ENCODE peak calls at places on chromosomes 4 and X, in ten cellular contexts. R is GM23338, F is PC-3, J is GM23248, B is HepG2, Q is MM.1S, W is endothelial cell of umbilical vein, Z is hepatocyte, X is neural progenitor cell, S is K562. L is an unnamed sample.

GRCh38 chr4:23324291-23324690 is 565.6 kb downstream of the PPARGC1A start:
- DNase-seq in R (no peak), F (peak; percentile 74), J (no peak), B (no peak), Q (no peak), W (no peak), Z (no peak), X (no peak), S (no peak), L (peak; percentile 41)

GRCh38 chrX:65451663-65452062 is 82.9 kb downstream of the LAS1L start:
- DNase-seq in R (peak; percentile 56), F (peak; percentile 53), J (peak; percentile 50), B (peak; percentile 15), Q (peak; percentile 63), W (peak; percentile 19), Z (peak; percentile 48), X (peak; percentile 42), S (peak; percentile 9), L (peak; percentile 8)

GRCh38 chr4:25484243-25484721 is 107.2 kb downstream of the ANAPC4 start:
- DNase-seq in R (peak; percentile 16), F (no peak), J (no peak), B (no peak), Q (no peak), W (no peak), Z (no peak), X (no peak), S (no peak), L (peak; percentile 60)

GRCh38 chr4:113256946-113257345 is 207.5 kb downstream of the ANK2 start:
- DNase-seq in R (no peak), F (no peak), J (peak; percentile 91), B (no peak), Q (no peak), W (no peak), Z (no peak), X (no peak), S (no peak), L (peak; percentile 70)

GRCh38 chr4:158410272-158410671 is 111.4 kb upstream of the RXFP1 start:
- DNase-seq in R (peak; percentile 21), F (peak; percentile 45), J (peak; percentile 49), B (no peak), Q (no peak), W (peak; percentile 23), Z (no peak), X (peak; percentile 5), S (no peak), L (peak; percentile 22)

GRCh38 chrX:153200462-153200861 is 21.4 kb downstream of the MAGEA1 start:
- DNase-seq in R (no peak), F (no peak), J (no peak), B (no peak), Q (no peak), W (no peak), Z (no peak), X (no peak), S (no peak), L (no peak)

GRCh38 chr4:123941306-123941705 is 544.7 kb downstream of the SPRY1 start:
- DNase-seq in R (no peak), F (no peak), J (peak; percentile 45), B (no peak), Q (no peak), W (no peak), Z (no peak), X (no peak), S (no peak), L (peak; percentile 28)

GRCh38 chrX:107355533-107355932 is 93.9 kb upstream of the FRMPD3 start:
- DNase-seq in R (peak; percentile 67), F (no peak), J (no peak), B (no peak), Q (no peak), W (no peak), Z (no peak), X (peak; percentile 75), S (no peak), L (no peak)

GRCh38 chr4:82123934-82124333 is 249.9 kb downstream of the HNRNPD start:
- DNase-seq in R (peak; percentile 24), F (no peak), J (no peak), B (no peak), Q (no peak), W (no peak), Z (no peak), X (peak; percentile 9), S (no peak), L (no peak)

GRCh38 chr4:125244848-125245450 is 69.8 kb upstream of the FAT4 start:
- DNase-seq in R (peak; percentile 22), F (peak; percentile 46), J (peak; percentile 45), B (no peak), Q (peak; percentile 28), W (peak; percentile 59), Z (peak; percentile 15), X (no peak), S (no peak), L (peak; percentile 14)

DNA sequence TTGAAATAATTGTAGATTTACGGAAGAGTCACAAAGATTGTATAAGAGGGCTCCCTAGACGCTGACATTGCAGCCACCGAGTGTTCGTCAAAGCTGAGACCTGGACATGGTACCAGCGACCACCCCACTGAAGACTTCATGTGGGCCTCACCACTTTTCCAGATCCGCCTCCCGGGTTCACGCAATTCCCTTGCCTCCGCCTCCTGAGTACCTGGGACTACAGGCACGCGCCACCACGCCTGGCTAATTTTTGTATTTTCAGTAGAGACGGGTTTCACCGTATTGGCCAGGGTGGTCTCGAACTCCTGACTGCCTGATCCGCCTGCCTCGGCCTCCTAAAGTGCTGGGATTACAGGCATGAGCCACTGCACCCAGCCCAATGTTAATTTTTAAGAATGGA is 29.7 kb downstream of the CPLX1 start:
- DNase-seq in R (no peak), F (no peak), J (no peak), B (no peak), Q (no peak), W (no peak), Z (no peak), X (no peak), S (no peak), L (no peak)
- H3K27me3 ChIP-seq in R (peaks cover 47% of the 10 kb centered on the region), F (peaks cover 13% of the 10 kb centered on the region), J (peaks cover 58% of the 10 kb centered on the region), B (peaks cover 59% of the 10 kb centered on the region), Q (no peaks in the 10 kb centered on the region), W (peaks cover 39% of the 10 kb centered on the region), Z (peaks cover 46% of the 10 kb centered on the region), X (peaks cover 81% of the 10 kb centered on the region), S (peaks cover 35% of the 10 kb centered on the region), L (peaks cover 21% of the 10 kb centered on the region)

GRCh38 chr4:94595013-94595412 is 143.3 kb downstream of the PDLIM5 start:
- DNase-seq in R (no peak), F (no peak), J (no peak), B (no peak), Q (no peak), W (no peak), Z (no peak), X (no peak), S (no peak), L (no peak)

GRCh38 chr4:94591289-94591688 is 139.5 kb downstream of the PDLIM5 start:
- DNase-seq in R (no peak), F (no peak), J (no peak), B (no peak), Q (no peak), W (no peak), Z (no peak), X (no peak), S (no peak), L (no peak)

GRCh38 chr4:94590493-94590892 is 138.8 kb downstream of the PDLIM5 start:
- DNase-seq in R (no peak), F (no peak), J (no peak), B (no peak), Q (no peak), W (no peak), Z (no peak), X (no peak), S (no peak), L (no peak)

GRCh38 chr4:94598758-94599157 is 147.0 kb downstream of the PDLIM5 start:
- DNase-seq in R (no peak), F (no peak), J (no peak), B (no peak), Q (no peak), W (no peak), Z (no peak), X (no peak), S (no peak), L (no peak)

GRCh38 chr4:94595880-94596483 is 144.2 kb downstream of the PDLIM5 start:
- DNase-seq in R (peak; percentile 65), F (peak; percentile 60), J (peak; percentile 74), B (peak; percentile 48), Q (peak; percentile 56), W (peak; percentile 76), Z (peak; percentile 55), X (peak; percentile 46), S (peak; percentile 15), L (peak; percentile 34)
- H2AFZ ChIP-seq in R (no peak overlapping the region), F (no peak overlapping the region), J (no peak overlapping the region), B (no peak overlapping the region), Q (no peak overlapping the region), W (no peak overlapping the region), Z (no peak overlapping the region), X (no peak overlapping the region), S (no peak overlapping the region), L (no peak overlapping the region)

GRCh38 chr4:140302151-140302859 is 71.1 kb upstream of the SCOC start:
- DNase-seq in R (no peak), F (no peak), J (no peak), B (no peak), Q (no peak), W (no peak), Z (no peak), X (no peak), S (no peak), L (no peak)

GRCh38 chr4:140309124-140309870 is 64.1 kb upstream of the SCOC start:
- DNase-seq in R (peak; percentile 36), F (peak; percentile 24), J (peak; percentile 71), B (no peak), Q (peak; percentile 12), W (no peak), Z (no peak), X (no peak), S (no peak), L (peak; percentile 16)

GRCh38 chr4:140300271-140300970 is 73.0 kb upstream of the SCOC start:
- DNase-seq in R (no peak), F (peak; percentile 67), J (peak; percentile 87), B (no peak), Q (no peak), W (peak; percentile 29), Z (peak; percentile 45), X (no peak), S (no peak), L (peak; percentile 89)

GRCh38 chr4:140308366-140309123 is 64.9 kb upstream of the SCOC start:
- DNase-seq in R (no peak), F (no peak), J (peak; percentile 100), B (no peak), Q (peak; percentile 78), W (no peak), Z (peak; percentile 52), X (no peak), S (no peak), L (peak; percentile 92)

DNA sequence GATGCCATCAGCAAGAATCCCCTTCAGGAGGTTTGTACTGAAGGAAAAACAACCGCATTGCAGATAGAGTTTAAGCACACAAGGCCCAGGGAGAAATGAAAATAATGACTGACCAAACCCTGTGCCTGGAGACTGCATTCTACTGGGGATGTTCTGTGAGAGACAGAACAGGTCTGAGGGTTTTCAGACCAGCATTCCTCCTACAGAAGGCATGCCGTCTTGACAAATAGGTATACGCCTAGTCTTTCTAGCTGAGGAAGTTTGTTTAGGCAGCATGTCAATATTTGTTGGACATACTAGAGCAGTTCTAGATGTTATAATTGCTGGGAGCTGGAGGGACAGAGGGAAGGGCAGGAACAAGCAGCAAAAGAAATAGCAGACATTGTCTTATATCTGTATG is 68.4 kb upstream of the SCOC start:
- DNase-seq in R (no peak), F (peak; percentile 42), J (no peak), B (no peak), Q (no peak), W (no peak), Z (peak; percentile 14), X (no peak), S (no peak), L (no peak)
- TF ChIP-seq EZH2 in R (no peak), F (no peak), J (no peak), B (no peak), Q (no peak), W (no peak), Z (no peak), X (no peak), S (no peak), L (no peak)

GRCh38 chrX:15216280-15216679 is 53.6 kb downstream of the ASB9 start:
- DNase-seq in R (no peak), F (no peak), J (no peak), B (no peak), Q (no peak), W (no peak), Z (no peak), X (no peak), S (no peak), L (no peak)
- H3K27me3 ChIP-seq in R (no peaks in the 10 kb centered on the region), F (no peaks in the 10 kb centered on the region), J (no peaks in the 10 kb centered on the region), B (no peaks in the 10 kb centered on the region), Q (no peaks in the 10 kb centered on the region), W (no peaks in the 10 kb centered on the region), Z (no peaks in the 10 kb centered on the region), X (no peaks in the 10 kb centered on the region), S (no peaks in the 10 kb centered on the region), L (peaks cover 3% of the 10 kb centered on the region)